ENCODE peak calls at places on chromosomes 12 and 14, in ten cellular contexts. I, T, Q, W, G, V, Z, F, B and D are unnamed samples.
A peak's percentile ranks its signal among the peaks of the same experiment; 100 is the strongest.

GRCh38 chr12:14723763-14724162 is 27.4 kb upstream of the GUCY2C start:
- DNase-seq in I (peak; percentile 26), T (peak; percentile 67), Q (no peak), W (no peak), G (peak; percentile 12), V (peak; percentile 62), Z (peak; percentile 39), F (peak; percentile 66), B (peak; percentile 1), D (peak; percentile 55)

GRCh38 chr12:43805149-43805856 is 814 bp downstream of the TWF1 start:
- DNase-seq in I (no peak), T (no peak), Q (no peak), W (no peak), G (peak; percentile 5), V (no peak), Z (no peak), F (peak; percentile 17), B (no peak), D (no peak)

GRCh38 chr14:99687284-99688209 is 3.4 kb downstream of the CYP46A1 start:
- DNase-seq in I (no peak), T (no peak), Q (no peak), W (peak; percentile 56), G (no peak), V (peak; percentile 40), Z (no peak), F (peak; percentile 49), B (no peak), D (no peak)

GRCh38 chr12:104536841-104537240 is 80.1 kb downstream of the CHST11 start:
- DNase-seq in I (no peak), T (no peak), Q (no peak), W (no peak), G (no peak), V (no peak), Z (no peak), F (no peak), B (no peak), D (no peak)

GRCh38 chr12:14564336-14564959 is 3.2 kb downstream of the PLBD1 start:
- DNase-seq in I (no peak), T (no peak), Q (no peak), W (no peak), G (no peak), V (no peak), Z (no peak), F (no peak), B (no peak), D (no peak)

GRCh38 chr12:20183563-20183962 is 184.8 kb upstream of the PDE3A start:
- DNase-seq in I (no peak), T (no peak), Q (no peak), W (no peak), G (no peak), V (no peak), Z (no peak), F (peak; percentile 37), B (no peak), D (no peak)

GRCh38 chr12:88574278-88574677 is 6.0 kb downstream of the KITLG start:
- DNase-seq in I (no peak), T (no peak), Q (no peak), W (no peak), G (no peak), V (no peak), Z (no peak), F (no peak), B (no peak), D (no peak)

GRCh38 chr14:25237845-25238244 is 187.9 kb upstream of the STXBP6 start:
- DNase-seq in I (no peak), T (no peak), Q (no peak), W (no peak), G (no peak), V (no peak), Z (no peak), F (peak; percentile 29), B (no peak), D (no peak)

GRCh38 chr12:70815866-70816470 is 104.6 kb downstream of the PTPRR start:
- DNase-seq in I (no peak), T (no peak), Q (no peak), W (no peak), G (no peak), V (peak; percentile 83), Z (no peak), F (no peak), B (no peak), D (no peak)

GRCh38 chr14:55454264-55455151 is 14.1 kb upstream of the TBPL2 start:
- DNase-seq in I (no peak), T (peak; percentile 94), Q (peak; percentile 58), W (no peak), G (no peak), V (peak; percentile 96), Z (no peak), F (no peak), B (no peak), D (no peak)

DNA sequence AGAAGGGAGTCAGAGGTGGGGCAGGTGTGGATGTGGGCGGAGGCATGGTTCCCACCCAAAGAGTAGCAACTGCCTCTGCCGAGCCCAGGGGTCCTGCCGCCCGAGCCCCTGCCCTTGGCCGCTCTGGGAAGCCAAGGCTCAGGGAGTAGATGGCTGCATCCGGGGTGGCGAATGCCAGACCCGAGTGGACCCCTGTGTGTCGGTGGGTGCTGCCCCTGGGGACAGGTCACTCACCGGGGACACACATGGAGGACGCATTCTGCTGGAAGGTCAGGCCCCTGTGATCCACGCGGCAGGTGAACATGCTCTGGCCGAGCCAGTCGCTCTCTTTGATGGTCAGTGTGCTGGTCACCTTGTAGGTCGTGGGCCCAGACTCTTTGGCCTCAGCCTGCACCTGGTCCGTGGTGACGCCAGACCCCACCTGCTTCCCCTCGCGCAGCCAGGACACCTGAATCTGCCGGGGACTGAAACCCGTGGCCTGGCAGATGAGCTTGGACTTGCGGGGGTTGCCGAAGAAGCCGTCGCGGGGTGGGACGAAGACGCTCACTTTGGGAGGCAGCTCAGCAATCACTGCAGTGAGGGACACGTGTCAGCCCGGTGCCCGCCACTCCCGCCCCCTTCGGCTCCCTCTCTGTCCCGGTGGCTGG is 329.0 kb downstream of the TMEM121 start:
- DNase-seq in I (no peak), T (peak; percentile 7), Q (peak; percentile 50), W (peak; percentile 35), G (no peak), V (no peak), Z (peak; percentile 75), F (no peak), B (peak; percentile 78), D (no peak)
- H3K9me3 ChIP-seq in I (no peaks in the 10 kb centered on the region), T (no peaks in the 10 kb centered on the region), Q (no peaks in the 10 kb centered on the region), W (no peaks in the 10 kb centered on the region), G (no peaks in the 10 kb centered on the region), V (no peaks in the 10 kb centered on the region), Z (no peaks in the 10 kb centered on the region), F (no peaks in the 10 kb centered on the region), B (no peaks in the 10 kb centered on the region), D (no peaks in the 10 kb centered on the region)

DNA sequence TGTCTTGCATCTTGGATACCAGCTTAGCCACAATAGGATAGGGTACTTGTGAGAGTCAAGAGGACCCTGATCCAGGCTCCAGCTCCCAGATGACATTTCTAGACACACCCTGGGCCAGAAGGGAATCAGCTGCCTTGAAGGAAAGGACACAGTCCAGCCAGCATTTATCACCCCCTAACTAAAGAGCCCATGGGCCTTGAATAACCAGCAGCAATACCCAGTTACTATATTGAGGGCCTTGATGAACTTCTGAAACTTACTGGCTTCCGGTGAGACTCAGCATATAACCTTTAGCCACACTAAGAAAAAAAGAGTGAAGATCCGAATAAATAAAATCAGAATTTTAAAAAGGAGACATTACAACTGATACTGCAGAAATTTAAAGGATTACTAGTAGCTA is 1135.4 kb downstream of the LRFN5 start:
- DNase-seq in I (no peak), T (no peak), Q (no peak), W (no peak), G (no peak), V (no peak), Z (no peak), F (no peak), B (no peak), D (no peak)
- H3K9me3 ChIP-seq in I (no peaks in the 10 kb centered on the region), T (peaks cover 3% of the 10 kb centered on the region), Q (peaks cover 5% of the 10 kb centered on the region), W (no peaks in the 10 kb centered on the region), G (no peaks in the 10 kb centered on the region), V (no peaks in the 10 kb centered on the region), Z (no peaks in the 10 kb centered on the region), F (no peaks in the 10 kb centered on the region), B (no peaks in the 10 kb centered on the region), D (no peaks in the 10 kb centered on the region)

DNA sequence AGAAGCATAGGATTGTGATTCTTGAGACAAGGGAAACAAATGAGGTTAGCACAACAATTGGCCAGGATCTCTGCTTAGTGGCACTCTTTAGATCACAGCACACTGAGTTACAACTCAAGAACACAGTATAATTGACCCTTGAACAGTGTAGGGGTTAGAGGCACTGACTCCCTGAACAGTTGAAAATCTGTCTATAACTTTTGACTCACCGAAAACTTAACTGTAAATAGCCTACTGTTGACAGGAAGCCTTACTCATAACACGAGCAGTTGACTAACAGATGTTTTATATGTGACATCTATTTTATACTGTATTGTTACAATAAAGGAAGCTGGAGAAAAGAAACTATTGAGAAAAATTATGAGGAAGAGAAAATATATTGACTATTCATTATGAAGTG is 296.1 kb downstream of the RERGL start:
- DNase-seq in I (no peak), T (no peak), Q (no peak), W (no peak), G (no peak), V (peak; percentile 72), Z (no peak), F (no peak), B (no peak), D (no peak)
- H3K9me3 ChIP-seq in I (no peaks in the 10 kb centered on the region), T (no peaks in the 10 kb centered on the region), Q (peaks cover 12% of the 10 kb centered on the region), W (no peaks in the 10 kb centered on the region), G (no peaks in the 10 kb centered on the region), V (no peaks in the 10 kb centered on the region), Z (no peaks in the 10 kb centered on the region), F (no peaks in the 10 kb centered on the region), B (no peaks in the 10 kb centered on the region), D (no peaks in the 10 kb centered on the region)

GRCh38 chr12:34389378-34390170 is 367.3 kb downstream of the ALG10 start:
- DNase-seq in I (no peak), T (no peak), Q (peak; percentile 27), W (peak; percentile 34), G (no peak), V (no peak), Z (peak; percentile 56), F (no peak), B (peak; percentile 33), D (no peak)
- H3K9me3 ChIP-seq in I (no peaks in the 10 kb centered on the region), T (no peaks in the 10 kb centered on the region), Q (peaks cover 99% of the 10 kb centered on the region), W (no peaks in the 10 kb centered on the region), G (no peaks in the 10 kb centered on the region), V (no peaks in the 10 kb centered on the region), Z (no peaks in the 10 kb centered on the region), F (no peaks in the 10 kb centered on the region), B (peaks cover 25% of the 10 kb centered on the region), D (no peaks in the 10 kb centered on the region)

GRCh38 chr14:29274890-29275651 is 508.5 kb downstream of the FOXG1 start:
- DNase-seq in I (no peak), T (no peak), Q (no peak), W (no peak), G (no peak), V (peak; percentile 24), Z (no peak), F (no peak), B (no peak), D (no peak)
- H3K9me3 ChIP-seq in I (no peaks in the 10 kb centered on the region), T (no peaks in the 10 kb centered on the region), Q (peaks cover 23% of the 10 kb centered on the region), W (no peaks in the 10 kb centered on the region), G (no peaks in the 10 kb centered on the region), V (no peaks in the 10 kb centered on the region), Z (no peaks in the 10 kb centered on the region), F (no peaks in the 10 kb centered on the region), B (no peaks in the 10 kb centered on the region), D (no peaks in the 10 kb centered on the region)

DNA sequence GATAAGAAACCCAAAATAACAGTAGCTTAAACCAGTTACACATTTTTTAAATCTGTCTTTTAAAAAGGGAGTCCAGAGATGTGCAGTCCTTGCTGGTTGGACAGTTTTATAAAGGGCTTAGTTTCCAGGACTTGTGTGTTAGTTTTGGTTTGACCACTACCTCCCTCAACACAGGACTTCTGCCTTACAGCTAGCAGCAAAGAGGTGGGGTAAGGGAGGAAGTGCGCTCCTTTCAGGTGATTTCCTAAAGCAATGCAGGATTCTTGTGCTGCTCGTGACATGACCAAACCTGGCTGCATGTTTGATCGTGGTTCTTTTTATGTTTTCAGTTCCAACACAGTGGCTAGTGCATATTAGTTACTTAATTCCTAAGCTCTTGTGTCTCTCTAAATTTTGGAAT is 266.2 kb downstream of the TMTC2 start:
- DNase-seq in I (no peak), T (no peak), Q (no peak), W (no peak), G (no peak), V (no peak), Z (no peak), F (no peak), B (no peak), D (no peak)
- H3K9me3 ChIP-seq in I (no peaks in the 10 kb centered on the region), T (no peaks in the 10 kb centered on the region), Q (no peaks in the 10 kb centered on the region), W (no peaks in the 10 kb centered on the region), G (no peaks in the 10 kb centered on the region), V (no peaks in the 10 kb centered on the region), Z (no peaks in the 10 kb centered on the region), F (no peaks in the 10 kb centered on the region), B (no peaks in the 10 kb centered on the region), D (no peaks in the 10 kb centered on the region)